ENCODE peak calls at places on chromosomes 7 and 10, in four cellular contexts. N is PC-3, R is right cardiac atrium, O is cardiac muscle cell. V is an unnamed sample.

GRCh38 chr10:80279146-80279545 is 10.3 kb downstream of the MAT1A start:
- DNase-seq in N (no peak), R (no peak), O (no peak), V (no peak)

GRCh38 chr10:70145166-70145665 is 1.3 kb downstream of the TYSND1 start:
- DNase-seq in N (peak), R (peak), O (peak), V (no peak)

GRCh38 chr7:87140271-87140748 is 11.9 kb upstream of the DMTF1 start:
- DNase-seq in N (no peak), R (no peak), O (peak), V (no peak)

GRCh38 chr7:22333680-22334141 is 23.2 kb downstream of the RAPGEF5 start:
- DNase-seq in N (peak), R (peak), O (no peak), V (no peak)

GRCh38 chr10:102678842-102679289 is 34.6 kb downstream of the TRIM8 start:
- DNase-seq in N (peak), R (peak), O (peak), V (peak)

GRCh38 chr10:69848454-69848853 is 46.7 kb downstream of the COL13A1 start:
- DNase-seq in N (no peak), R (no peak), O (no peak), V (no peak)

GRCh38 chr10:99224766-99225165 is 10.9 kb downstream of the HPSE2 start:
- DNase-seq in N (peak), R (no peak), O (no peak), V (no peak)

GRCh38 chr7:126716321-126716720 is 536.4 kb downstream of the GRM8 start:
- DNase-seq in N (no peak), R (no peak), O (no peak), V (no peak)

GRCh38 chr10:103564799-103565365 is 71.4 kb downstream of the NEURL1 start:
- DNase-seq in N (peak), R (peak), O (peak), V (peak)

GRCh38 chr10:123645016-123645415 is 21.1 kb upstream of the GPR26 start:
- DNase-seq in N (no peak), R (no peak), O (no peak), V (no peak)

GRCh38 chr10:14566498-14566897 is 208.2 kb downstream of the FAM107B start:
- DNase-seq in N (no peak), R (no peak), O (no peak), V (no peak)

GRCh38 chr10:14569274-14570060 is 205.2 kb downstream of the FAM107B start:
- DNase-seq in N (no peak), R (no peak), O (no peak), V (no peak)

GRCh38 chr10:14565199-14565598 is 209.5 kb downstream of the FAM107B start:
- DNase-seq in N (no peak), R (no peak), O (peak), V (no peak)

GRCh38 chr10:14564268-14564744 is 210.4 kb downstream of the FAM107B start:
- DNase-seq in N (no peak), R (no peak), O (no peak), V (no peak)

GRCh38 chr10:14567421-14567820 is 207.3 kb downstream of the FAM107B start:
- DNase-seq in N (no peak), R (no peak), O (no peak), V (no peak)
- H3K27ac ChIP-seq in N (no peak), R (no peak), O (no peak), V (no peak)

DNA sequence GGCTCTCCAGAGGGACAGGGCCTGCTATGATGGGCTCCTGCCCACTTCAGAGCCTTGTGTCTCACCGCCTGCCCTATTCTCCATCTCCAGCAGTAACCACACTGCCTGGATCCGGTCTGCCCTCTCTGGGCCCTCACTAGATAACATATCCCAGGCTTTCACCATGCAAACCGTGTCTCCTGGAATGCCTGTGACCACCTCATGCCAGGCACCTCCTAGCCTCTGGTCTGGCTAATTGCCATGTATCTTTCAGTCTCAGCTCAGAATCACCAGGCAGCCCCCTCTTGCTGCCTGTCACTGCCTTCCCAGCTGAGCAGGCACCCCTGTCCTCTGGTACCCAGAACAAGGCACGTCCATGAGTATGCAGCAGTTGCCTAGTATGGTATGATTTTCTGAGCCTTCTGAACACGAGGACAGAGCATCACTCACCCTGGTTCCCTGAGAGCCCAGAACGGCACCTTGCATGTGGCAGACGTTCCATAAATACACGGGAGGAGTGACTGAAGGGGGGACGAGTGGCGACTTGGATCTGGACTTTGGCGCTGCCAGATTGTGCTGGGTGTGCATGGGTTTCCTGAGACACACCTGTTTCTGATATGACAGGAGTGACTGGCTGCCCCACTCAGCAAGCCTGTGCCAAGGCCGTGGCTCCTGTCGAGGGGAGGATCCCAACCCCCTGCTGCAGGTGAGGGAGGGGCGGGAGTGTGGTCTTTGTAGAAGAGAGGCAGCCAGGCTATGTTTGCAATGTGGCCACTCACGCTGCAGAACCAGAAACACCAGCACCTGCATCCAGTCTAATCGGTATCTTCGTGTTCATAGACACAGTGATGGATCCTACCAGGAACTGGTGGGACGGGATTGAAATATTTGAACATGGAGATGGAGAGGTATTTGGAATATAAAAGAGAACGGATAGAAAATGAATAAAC is 95.2 kb downstream of the VOPP1 start:
- DNase-seq in N (no peak), R (no peak), O (no peak), V (no peak)
- H3K27ac ChIP-seq in N (no peak), R (no peak), O (no peak), V (no peak)

GRCh38 chr10:131933695-131934086 is 32.9 kb downstream of the PPP2R2D start:
- DNase-seq in N (no peak), R (no peak), O (no peak), V (no peak)
- H3K27ac ChIP-seq in N (no peak), R (no peak), O (no peak), V (no peak)

DNA sequence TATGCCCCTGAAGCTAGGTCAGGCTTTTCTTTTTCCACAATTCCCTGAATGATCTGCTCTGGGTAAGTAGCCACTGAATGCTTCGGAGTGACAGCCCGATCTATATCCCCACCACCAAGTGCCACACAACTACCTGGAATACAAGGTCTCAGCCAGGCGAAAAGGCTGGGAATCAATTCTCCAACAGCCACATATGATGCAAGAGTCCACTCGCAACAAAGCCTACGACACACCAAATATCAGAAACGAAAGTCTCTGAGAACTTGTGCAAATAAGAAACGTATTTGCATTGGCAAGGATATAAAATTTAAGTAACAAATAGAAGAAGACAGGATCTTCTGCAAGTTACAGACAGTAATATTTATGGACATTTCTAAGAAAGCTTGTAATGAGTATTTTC is 5.7 kb downstream of the HIPK2 start:
- DNase-seq in N (peak), R (no peak), O (peak), V (no peak)
- H3K27ac ChIP-seq in N (peak), R (no peak), O (no peak), V (no peak)

GRCh38 chr7:17299477-17299991 is 1.1 kb downstream of the AHR start:
- DNase-seq in N (peak), R (no peak), O (peak), V (no peak)

GRCh38 chr7:17300012-17300411 is 1.6 kb downstream of the AHR start:
- DNase-seq in N (no peak), R (no peak), O (no peak), V (no peak)

GRCh38 chr7:17297243-17297642 is 1.2 kb upstream of the AHR start:
- DNase-seq in N (no peak), R (no peak), O (no peak), V (no peak)

GRCh38 chr7:17298840-17299476 is 506 bp downstream of the AHR start:
- DNase-seq in N (peak), R (peak), O (peak), V (no peak)

GRCh38 chr7:17298102-17298839 is at the start of gene AHR:
- DNase-seq in N (peak), R (peak), O (peak), V (peak)
- H3K27ac ChIP-seq in N (peak), R (peak), O (no peak), V (no peak)

GRCh38 chr10:7121154-7121797 is 289.6 kb downstream of the SFMBT2 start:
- DNase-seq in N (peak), R (peak), O (peak), V (peak)

GRCh38 chr10:7123719-7124118 is 287.1 kb downstream of the SFMBT2 start:
- DNase-seq in N (no peak), R (no peak), O (no peak), V (no peak)

GRCh38 chr10:7117806-7118674 is 292.8 kb downstream of the SFMBT2 start:
- DNase-seq in N (no peak), R (no peak), O (no peak), V (no peak)

GRCh38 chr10:7119325-7120015 is 291.4 kb downstream of the SFMBT2 start:
- DNase-seq in N (no peak), R (no peak), O (peak), V (no peak)

DNA sequence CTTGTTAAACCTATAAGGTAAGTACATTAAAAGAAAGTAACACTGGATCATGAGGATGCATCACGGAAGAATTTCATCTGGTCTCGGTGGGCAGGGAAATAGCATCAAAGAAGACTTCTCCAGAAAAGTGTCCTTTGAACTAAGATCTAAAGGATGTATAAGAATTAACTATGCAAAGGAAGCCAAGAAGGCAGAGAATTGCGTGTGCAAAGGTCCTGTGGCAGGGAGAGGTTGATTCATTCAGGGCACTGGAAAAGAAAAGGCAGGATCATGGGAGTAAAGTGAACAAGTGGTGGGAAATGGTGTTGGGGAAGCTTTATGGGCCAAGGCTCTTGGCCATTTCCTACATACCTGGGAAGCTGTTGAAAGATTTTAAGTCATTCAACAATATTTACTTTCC is 288.3 kb downstream of the SFMBT2 start:
- DNase-seq in N (no peak), R (no peak), O (no peak), V (no peak)
- H3K27ac ChIP-seq in N (no peak), R (no peak), O (no peak), V (no peak)

GRCh38 chr7:134695321-134695860 is 48.7 kb downstream of the BPGM start:
- DNase-seq in N (no peak), R (no peak), O (peak), V (no peak)
- H3K27ac ChIP-seq in N (no peak), R (no peak), O (no peak), V (no peak)

DNA sequence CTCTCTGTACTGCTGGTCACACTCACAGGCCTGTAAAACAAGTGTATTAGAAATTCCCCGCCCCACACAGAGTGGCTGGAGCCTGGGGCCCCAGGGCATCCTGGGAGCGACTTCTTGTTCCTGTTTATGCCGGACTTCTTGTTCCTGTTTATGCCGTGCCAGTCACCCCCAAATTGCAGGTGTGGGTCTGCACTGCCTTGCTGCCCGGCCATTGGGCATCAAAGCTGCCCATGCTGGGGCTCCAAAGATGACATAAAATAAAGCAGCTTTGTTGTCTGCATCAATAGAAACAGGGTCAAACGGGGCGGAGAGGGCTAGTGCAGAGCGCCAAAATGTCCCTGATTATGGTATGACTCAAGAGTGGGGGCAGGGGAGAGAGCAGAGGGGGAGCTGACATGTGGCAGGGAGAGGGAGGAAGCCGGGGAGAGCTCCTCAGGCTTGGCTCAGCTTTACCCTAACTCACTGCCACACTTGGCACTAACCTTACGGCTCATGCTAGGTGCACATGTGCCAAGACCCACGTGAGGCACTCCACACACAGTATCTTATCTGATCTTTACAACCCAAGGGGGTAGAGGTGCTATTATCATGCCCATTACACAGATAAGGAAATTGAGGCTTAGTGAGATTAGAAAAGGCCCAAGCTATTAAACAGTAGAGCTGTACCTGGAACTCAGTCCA is 98.4 kb downstream of the PIP4K2A start:
- DNase-seq in N (peak), R (peak), O (peak), V (peak)
- H3K27ac ChIP-seq in N (peak), R (peak), O (peak), V (peak)

GRCh38 chr7:137674551-137675409 is 172.0 kb downstream of the DGKI start:
- DNase-seq in N (no peak), R (no peak), O (no peak), V (no peak)
- H3K27ac ChIP-seq in N (no peak), R (no peak), O (no peak), V (no peak)